ENCODE peak calls at places on chromosome 21, in four cellular contexts. C is DMS153; W is endothelial cell; F is activated CD4-positive, alpha-beta T cell treated with anti-CD3 and anti-CD28 coated beads, Interleukin-2, amount 50 U/mL, for 1 hour. K is an unnamed sample.

GRCh38 chr21:28479660-28480059 is 513.0 kb downstream of the LTN1 start:
- DNase-seq in C (no peak), W (no peak), F (no peak), K (no peak)

GRCh38 chr21:38455403-38455802 is 42.9 kb downstream of the ERG start:
- DNase-seq in C (no peak), W (no peak), F (no peak), K (no peak)

GRCh38 chr21:15706686-15707085 is 23.1 kb upstream of the USP25 start:
- DNase-seq in C (no peak), W (no peak), F (no peak), K (no peak)

GRCh38 chr21:28442624-28443023 is 550.1 kb downstream of the LTN1 start:
- DNase-seq in C (no peak), W (no peak), F (no peak), K (peak; percentile 13)

GRCh38 chr21:14889080-14889805 is 175.6 kb downstream of the NRIP1 start:
- DNase-seq in C (no peak), W (no peak), F (no peak), K (no peak)

GRCh38 chr21:33105088-33105487 is 35.1 kb downstream of the OLIG1 start:
- DNase-seq in C (no peak), W (no peak), F (no peak), K (no peak)

GRCh38 chr21:36045993-36046392 is 14.3 kb downstream of the SETD4 start:
- DNase-seq in C (no peak), W (no peak), F (no peak), K (no peak)

GRCh38 chr21:45982758-45983731 is 1.5 kb downstream of the COL6A1 start:
- DNase-seq in C (no peak), W (peak; percentile 15), F (no peak), K (no peak)

GRCh38 chr21:16330340-16331319 is 600.8 kb downstream of the USP25 start:
- DNase-seq in C (peak; percentile 27), W (peak; percentile 7), F (no peak), K (peak; percentile 49)

GRCh38 chr21:14762309-14762708 is 216.2 kb upstream of the SAMSN1 start:
- DNase-seq in C (no peak), W (no peak), F (no peak), K (no peak)

GRCh38 chr21:43766734-43767497 is 9.2 kb downstream of the CSTB start:
- DNase-seq in C (peak; percentile 26), W (no peak), F (no peak), K (no peak)

GRCh38 chr21:42560517-42561179 is 47.0 kb downstream of the SLC37A1 start:
- DNase-seq in C (peak; percentile 52), W (no peak), F (no peak), K (no peak)

GRCh38 chr21:45373991-45374816 is 30.8 kb upstream of the COL18A1 start:
- DNase-seq in C (no peak), W (no peak), F (no peak), K (no peak)

GRCh38 chr21:43653626-43654025 is 5.7 kb downstream of the HSF2BP start:
- DNase-seq in C (no peak), W (no peak), F (no peak), K (no peak)

GRCh38 chr21:28127390-28127789 is 865.3 kb downstream of the LTN1 start:
- DNase-seq in C (no peak), W (no peak), F (no peak), K (no peak)

GRCh38 chr21:42997053-42997452 is 22.7 kb downstream of the PKNOX1 start:
- DNase-seq in C (no peak), W (no peak), F (no peak), K (no peak)